ENCODE peak calls at places on chromosomes 6 and 20, in five cellular contexts. E is GM10248, X is right lobe of liver, Y is foreskin fibroblast, K is IMR-90. I is an unnamed sample.

GRCh38 chr20:17083738-17084137 is 143.1 kb upstream of the PCSK2 start:
- DNase-seq in K (peak; percentile 10), Y (no peak), X (no peak), E (no peak), I (no peak)

GRCh38 chr6:167570460-167571400 is 245.8 kb downstream of the TTLL2 start:
- DNase-seq in E (no peak), X (no peak), Y (no peak), K (no peak), I (peak; percentile 62)

GRCh38 chr6:144411506-144412165 is 126.5 kb downstream of the UTRN start:
- DNase-seq in X (no peak), K (peak; percentile 33), E (no peak), Y (peak; percentile 36), I (no peak)

GRCh38 chr6:33248643-33248931 is 23.1 kb downstream of the VPS52 start:
- DNase-seq in Y (peak; percentile 70), X (no peak), E (no peak), K (no peak), I (no peak)

GRCh38 chr20:35240914-35241293 is 14.4 kb downstream of the MMP24 start:
- DNase-seq in X (no peak), Y (no peak), E (no peak), K (no peak), I (no peak)

GRCh38 chr20:6566821-6567220 is 200.7 kb upstream of the BMP2 start:
- DNase-seq in K (peak; percentile 96), Y (peak; percentile 95), E (no peak), X (no peak), I (no peak)

GRCh38 chr20:14334306-14334930 is 3.0 kb downstream of the FLRT3 start:
- DNase-seq in X (peak; percentile 61), K (peak; percentile 45), Y (peak; percentile 81), E (no peak), I (no peak)

GRCh38 chr20:56111951-56112730 is 106.8 kb upstream of the CBLN4 start:
- DNase-seq in X (no peak), Y (no peak), E (no peak), K (no peak), I (no peak)

GRCh38 chr20:53389516-53389915 is 204.1 kb downstream of the ZNF217 start:
- DNase-seq in K (no peak), X (no peak), E (no peak), Y (no peak), I (peak; percentile 47)

GRCh38 chr6:101776919-101777350 is 383.4 kb downstream of the GRIK2 start:
- DNase-seq in E (no peak), K (no peak), Y (no peak), X (no peak), I (no peak)

GRCh38 chr20:8361008-8361652 is 229.1 kb downstream of the PLCB1 start:
- DNase-seq in K (peak; percentile 58), E (no peak), X (no peak), Y (peak; percentile 67), I (no peak)

GRCh38 chr6:27684264-27685211 is 211.6 kb upstream of the ZNF184 start:
- DNase-seq in K (peak; percentile 76), Y (peak; percentile 81), E (peak; percentile 61), X (no peak), I (no peak)

GRCh38 chr6:53956804-53957203 is 154.4 kb upstream of the MLIP start:
- DNase-seq in Y (no peak), X (no peak), E (no peak), K (no peak), I (no peak)

GRCh38 chr20:35246723-35247122 is 20.2 kb downstream of the MMP24 start:
- DNase-seq in X (no peak), E (no peak), K (no peak), Y (no peak), I (no peak)

GRCh38 chr6:327538-328183 is 35.4 kb downstream of the DUSP22 start:
- DNase-seq in K (peak; percentile 35), E (no peak), X (no peak), Y (peak; percentile 59), I (no peak)

GRCh38 chr6:44186691-44187025 is 28.0 kb downstream of the CAPN11 start:
- DNase-seq in E (no peak), Y (no peak), K (no peak), X (no peak), I (no peak)

GRCh38 chr6:116444092-116444491 is 17.1 kb upstream of the CALHM6 start:
- DNase-seq in Y (peak; percentile 65), E (peak; percentile 32), X (no peak), K (peak; percentile 51), I (no peak)

GRCh38 chr6:24692415-24692814 is 25.5 kb downstream of the ACOT13 start:
- DNase-seq in X (no peak), E (no peak), Y (no peak), K (no peak), I (no peak)

GRCh38 chr20:57809661-57810172 is 99.9 kb upstream of the PMEPA1 start:
- DNase-seq in K (no peak), X (no peak), Y (peak; percentile 15), E (no peak), I (no peak)

GRCh38 chr6:330948-331347 is 38.7 kb downstream of the DUSP22 start:
- DNase-seq in K (no peak), E (no peak), Y (no peak), X (no peak), I (no peak)

GRCh38 chr6:35161776-35162607 is 20.9 kb upstream of the TCP11 start:
- DNase-seq in E (no peak), K (no peak), X (peak; percentile 90), Y (peak; percentile 51), I (no peak)

GRCh38 chr6:89221971-89222887 is 5.1 kb upstream of the GABRR1 start:
- DNase-seq in K (no peak), X (no peak), E (no peak), Y (peak; percentile 32), I (no peak)

GRCh38 chr20:44388466-44389023 is 33.0 kb downstream of the HNF4A start:
- DNase-seq in Y (peak; percentile 86), K (peak; percentile 59), E (peak; percentile 85), X (peak; percentile 96), I (no peak)

GRCh38 chr6:17086469-17086868 is 15.4 kb upstream of the STMND1 start:
- DNase-seq in X (peak; percentile 65), K (peak; percentile 83), Y (peak; percentile 87), E (peak; percentile 41), I (no peak)

GRCh38 chr6:72248621-72249020 is 362.3 kb downstream of the RIMS1 start:
- DNase-seq in K (peak; percentile 5), X (no peak), Y (no peak), E (no peak), I (no peak)

GRCh38 chr20:41177636-41178035 is 40.3 kb downstream of the PLCG1 start:
- DNase-seq in X (no peak), Y (peak; percentile 95), K (peak; percentile 87), E (no peak), I (no peak)

GRCh38 chr6:44397424-44398169 is 10.1 kb downstream of the CDC5L start:
- DNase-seq in K (no peak), X (no peak), E (no peak), Y (no peak), I (no peak)

GRCh38 chr20:52033313-52033712 is 158.3 kb downstream of the ZFP64 start:
- DNase-seq in K (peak; percentile 38), Y (peak; percentile 16), X (no peak), E (no peak), I (no peak)

GRCh38 chr6:26223213-26223612 is 136.0 kb downstream of the HFE start:
- DNase-seq in Y (no peak), K (peak; percentile 33), X (no peak), E (no peak), I (no peak)

GRCh38 chr6:159968295-159969203 is at the start of gene IGF2R:
- DNase-seq in Y (peak; percentile 96), X (peak; percentile 94), K (peak; percentile 80), E (peak; percentile 98), I (peak; percentile 94)
- TF ChIP-seq CTCF in Y (peak; percentile 13), X (no peak), K (peak; percentile 13), E (no peak), I (peak; percentile 66)

DNA sequence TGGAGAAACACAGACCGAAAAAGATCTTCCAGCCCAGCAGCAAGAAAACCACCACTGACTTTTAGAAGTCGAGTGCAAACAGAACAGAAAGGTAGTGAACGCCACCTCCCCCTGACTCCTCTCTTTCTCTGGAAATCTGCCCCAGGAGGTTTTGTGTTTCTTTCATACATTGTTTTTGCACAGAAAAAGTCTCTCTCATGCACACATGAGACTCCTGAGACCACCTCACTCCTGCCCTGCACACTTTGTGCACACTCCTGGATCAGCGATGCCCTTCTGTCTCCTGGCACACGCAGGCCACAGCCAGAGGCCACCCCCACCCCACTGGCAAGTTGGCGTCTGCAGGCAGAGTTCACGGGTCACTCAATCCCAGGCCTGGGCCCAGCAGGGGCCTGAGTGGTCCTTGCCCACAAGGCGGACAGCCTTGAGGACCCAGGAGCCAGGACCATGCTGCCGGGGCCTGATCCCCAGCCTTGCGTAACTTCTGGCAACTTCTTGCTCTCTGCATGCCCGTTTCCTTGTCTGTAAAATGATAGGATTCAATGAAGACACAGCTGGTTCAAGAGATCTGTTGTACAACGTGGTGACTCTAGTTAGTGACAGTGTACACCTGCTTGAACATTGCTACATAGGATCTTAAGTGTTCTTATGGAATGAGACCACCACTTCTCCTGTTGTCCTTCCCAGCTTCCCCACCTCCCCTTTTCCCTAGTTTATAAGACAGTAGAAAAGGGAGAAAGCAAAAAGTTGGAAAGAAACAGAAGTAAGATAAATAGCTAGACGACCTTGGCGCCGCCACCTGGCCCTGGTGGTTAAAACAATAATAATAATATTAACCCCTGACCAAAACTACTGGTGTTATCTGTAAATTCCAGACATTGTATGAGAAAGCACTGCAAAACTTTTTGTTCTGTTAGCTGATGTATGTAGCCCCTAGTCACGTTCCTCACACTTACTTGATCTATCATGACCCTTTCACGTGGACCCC is 30.2 kb upstream of the CST7 start:
- DNase-seq in X (no peak), E (no peak), Y (no peak), K (no peak), I (peak; percentile 63)
- TF ChIP-seq CTCF in X (no peak), E (no peak), Y (no peak), K (no peak), I (no peak)

GRCh38 chr6:78150425-78150824 is 497.6 kb downstream of the MEI4 start:
- DNase-seq in K (no peak), E (no peak), X (no peak), Y (no peak), I (no peak)
- TF ChIP-seq CTCF in K (no peak), E (no peak), X (no peak), Y (no peak), I (no peak)

GRCh38 chr6:156175971-156176421 is 601.2 kb upstream of the ARID1B start:
- DNase-seq in K (no peak), Y (no peak), X (no peak), E (no peak), I (no peak)
- TF ChIP-seq CTCF in K (peak; percentile 8), Y (no peak), X (no peak), E (no peak), I (peak; percentile 65)

GRCh38 chr20:62782149-62782892 is 14.0 kb upstream of the MRGBP start:
- DNase-seq in K (no peak), E (no peak), Y (no peak), X (no peak), I (no peak)
- TF ChIP-seq CTCF in K (peak; percentile 24), E (no peak), Y (no peak), X (no peak), I (no peak)

DNA sequence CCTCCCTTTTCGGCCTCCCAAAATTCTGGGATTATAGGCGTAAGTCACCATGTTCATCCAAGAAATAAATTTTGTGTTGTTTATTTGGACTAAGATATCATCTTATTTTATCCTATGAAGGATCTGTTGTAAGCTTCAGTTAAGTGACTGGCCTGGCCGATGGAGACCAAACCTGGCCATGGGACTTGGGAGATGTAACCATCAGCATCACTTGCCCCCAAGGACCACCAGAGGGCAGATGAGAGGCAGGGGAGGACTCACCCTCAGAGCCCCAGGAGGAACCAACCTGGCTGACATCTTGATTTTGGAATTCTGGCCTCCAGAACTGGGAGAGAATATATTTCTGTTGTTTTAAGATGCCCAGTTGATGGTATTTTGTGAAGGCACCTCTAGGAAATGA is 266.7 kb downstream of the CDH26 start:
- DNase-seq in E (no peak), X (no peak), Y (peak; percentile 32), K (no peak), I (no peak)
- TF ChIP-seq CTCF in E (peak; percentile 3), X (no peak), Y (peak; percentile 47), K (peak; percentile 37), I (peak; percentile 73)

I was measured in type B pancreatic cell.